ENCODE peak calls at places on chromosomes 5 and 9, in ten cellular contexts. P, V, A, H, K, N, G, I, E and D are unnamed samples.

GRCh38 chr5:173740400-173740799 is 124.0 kb upstream of the BOD1 start:
- DNase-seq in N (no peak), E (no peak), A (no peak), G (no peak), P (no peak), H (no peak), I (no peak), K (no peak), V (no peak), D (no peak)

GRCh38 chr5:155839251-155840037 is 487.5 kb upstream of the SGCD start:
- DNase-seq in A (no peak), K (no peak), E (no peak), I (no peak), N (no peak), G (no peak), H (no peak), P (no peak), V (peak), D (no peak)

GRCh38 chr5:135120951-135121350 is 86.9 kb upstream of the PITX1 start:
- DNase-seq in P (no peak), A (no peak), I (no peak), E (no peak), K (no peak), G (no peak), N (no peak), V (no peak), H (no peak), D (no peak)

GRCh38 chr9:131037336-131038255 is 28.6 kb downstream of the LAMC3 start:
- DNase-seq in E (no peak), V (no peak), G (peak), P (no peak), H (no peak), N (no peak), I (no peak), A (no peak), K (no peak), D (no peak)

GRCh38 chr5:173714551-173715428 is 98.3 kb upstream of the BOD1 start:
- DNase-seq in E (no peak), N (no peak), G (no peak), I (no peak), P (peak), K (no peak), H (peak), A (no peak), V (no peak), D (no peak)

GRCh38 chr9:137455361-137455991 is 3.7 kb downstream of the NSMF start:
- DNase-seq in H (no peak), I (no peak), E (no peak), G (no peak), N (no peak), K (peak), A (no peak), P (no peak), V (no peak), D (no peak)

GRCh38 chr5:157187046-157187754 is 6.6 kb downstream of the ITK start:
- DNase-seq in V (no peak), P (no peak), G (no peak), H (no peak), A (no peak), E (no peak), N (no peak), K (no peak), I (no peak), D (no peak)

GRCh38 chr9:120932086-120932818 is 5.7 kb upstream of the TRAF1 start:
- DNase-seq in N (no peak), A (no peak), K (no peak), P (no peak), I (no peak), G (no peak), V (no peak), E (no peak), H (no peak), D (no peak)

GRCh38 chr5:52867809-52868208 is 80.1 kb downstream of the ITGA1 start:
- DNase-seq in P (no peak), N (no peak), A (no peak), E (no peak), K (no peak), H (peak), G (no peak), V (no peak), I (no peak), D (no peak)

GRCh38 chr9:35107337-35108290 is 4.7 kb upstream of the STOML2 start:
- DNase-seq in V (no peak), N (no peak), E (no peak), A (no peak), K (no peak), I (no peak), H (no peak), G (no peak), P (no peak), D (no peak)

GRCh38 chr5:75600535-75600934 is 10.7 kb upstream of the ANKDD1B start:
- DNase-seq in P (no peak), H (no peak), N (no peak), V (no peak), K (no peak), I (no peak), E (no peak), G (no peak), A (no peak), D (no peak)